ENCODE peak calls at places on chromosome 6, in seven cellular contexts. J, V, A, U, F, Z and P are unnamed samples.

GRCh38 chr6:113120577-113121285 is 736.4 kb upstream of the MARCKS start:
- DNase-seq in V (no peak), U (peak), F (peak), J (no peak), Z (peak), A (no peak), P (no peak)

GRCh38 chr6:18214003-18214402 is 50.3 kb downstream of the DEK start:
- DNase-seq in Z (no peak), U (no peak), J (no peak), F (no peak), V (no peak), A (no peak), P (no peak)

GRCh38 chr6:64696053-64696452 is 1011.0 kb downstream of the EYS start:
- DNase-seq in F (no peak), U (no peak), J (no peak), A (no peak), V (no peak), Z (no peak), P (no peak)

GRCh38 chr6:41654433-41655020 is 16.3 kb downstream of the MDFI start:
- DNase-seq in Z (no peak), J (no peak), U (no peak), V (no peak), A (no peak), F (no peak), P (no peak)

GRCh38 chr6:110412258-110412839 is 3.0 kb downstream of the DDO start:
- DNase-seq in A (no peak), V (no peak), Z (no peak), U (no peak), F (no peak), J (no peak), P (no peak)

GRCh38 chr6:119284861-119285521 is 64.6 kb downstream of the MAN1A1 start:
- DNase-seq in F (no peak), Z (no peak), A (no peak), V (peak), J (no peak), U (peak), P (no peak)

GRCh38 chr6:20900396-20901160 is 366.3 kb downstream of the CDKAL1 start:
- DNase-seq in F (no peak), J (peak), A (no peak), U (no peak), V (no peak), Z (no peak), P (no peak)

GRCh38 chr6:139508576-139508975 is 134.1 kb upstream of the CITED2 start:
- DNase-seq in A (no peak), F (no peak), V (no peak), J (peak), U (no peak), Z (no peak), P (no peak)

GRCh38 chr6:156021746-156022396 is 566.2 kb upstream of the NOX3 start:
- DNase-seq in Z (peak), A (no peak), F (peak), J (no peak), U (no peak), V (no peak), P (no peak)

GRCh38 chr6:88376759-88377387 is 210.7 kb upstream of the CNR1 start:
- DNase-seq in F (peak), U (no peak), J (no peak), A (no peak), V (no peak), Z (peak), P (no peak)

GRCh38 chr6:111011360-111012142 is 29.7 kb downstream of the RPF2 start:
- DNase-seq in J (peak), A (no peak), Z (peak), U (peak), F (peak), V (no peak), P (no peak)

GRCh38 chr6:56282391-56282790 is 35.0 kb upstream of the COL21A1 start:
- DNase-seq in U (no peak), F (no peak), Z (no peak), V (no peak), J (no peak), A (no peak), P (no peak)

GRCh38 chr6:112016335-112016734 is 37.6 kb upstream of the CCN6 start:
- DNase-seq in F (no peak), Z (no peak), J (no peak), U (no peak), V (no peak), A (no peak), P (no peak)

GRCh38 chr6:111517965-111518364 is 34.9 kb upstream of the REV3L start:
- DNase-seq in A (no peak), J (no peak), U (no peak), F (no peak), V (no peak), Z (no peak), P (no peak)

GRCh38 chr6:137863126-137863996 is 3.7 kb upstream of the TNFAIP3 start:
- DNase-seq in J (no peak), F (no peak), U (no peak), V (no peak), Z (no peak), A (no peak), P (no peak)

GRCh38 chr6:38241200-38241599 is 398.5 kb downstream of the BTBD9 start:
- DNase-seq in A (no peak), F (no peak), V (no peak), Z (peak), J (no peak), U (no peak), P (no peak)